ENCODE peak calls at places on chromosome 15, in seven cellular contexts. Q, I, F, Z, G, V and M are unnamed samples.

GRCh38 chr15:61169275-61169903 is 59.7 kb downstream of the RORA start:
- DNase-seq in Z (no peak), I (no peak), Q (no peak), F (no peak), V (no peak), G (no peak), M (no peak)

GRCh38 chr15:44712108-44713005 is 1.0 kb downstream of the B2M start:
- DNase-seq in F (peak; percentile 77), G (peak; percentile 24), I (peak; percentile 35), Q (peak; percentile 88), V (peak; percentile 80), Z (peak; percentile 19), M (peak; percentile 90)

GRCh38 chr15:77981281-77982126 is 96.0 kb downstream of the TBC1D2B start:
- DNase-seq in V (no peak), F (peak; percentile 14), Q (peak; percentile 53), G (no peak), Z (no peak), I (no peak), M (peak; percentile 75)

GRCh38 chr15:56052389-56053045 is 59.1 kb upstream of the NEDD4 start:
- DNase-seq in G (no peak), F (no peak), I (no peak), V (no peak), Q (no peak), Z (peak; percentile 75), M (no peak)

GRCh38 chr15:49589030-49589429 is 31.6 kb downstream of the FAM227B start:
- DNase-seq in V (no peak), I (no peak), Z (no peak), Q (no peak), F (no peak), G (no peak), M (no peak)

GRCh38 chr15:32020158-32020557 is 10.2 kb upstream of the CHRNA7 start:
- DNase-seq in I (no peak), Z (no peak), Q (no peak), F (no peak), V (peak; percentile 18), G (no peak), M (no peak)

GRCh38 chr15:62456011-62456920 is 291.2 kb upstream of the C2CD4B start:
- DNase-seq in I (no peak), F (no peak), V (no peak), G (no peak), Q (peak; percentile 37), Z (no peak), M (no peak)

GRCh38 chr15:52283281-52283680 is 12.3 kb downstream of the MYO5C start:
- DNase-seq in Z (no peak), G (no peak), Q (no peak), F (no peak), V (no peak), I (no peak), M (no peak)

GRCh38 chr15:50066202-50066601 is 52.8 kb downstream of the ATP8B4 start:
- DNase-seq in V (no peak), F (no peak), I (no peak), G (no peak), Q (no peak), Z (peak; percentile 18), M (no peak)

GRCh38 chr15:52466134-52466701 is 62.5 kb downstream of the MYO5A start:
- DNase-seq in Z (no peak), Q (peak; percentile 68), F (no peak), I (no peak), V (peak; percentile 78), G (no peak), M (no peak)

GRCh38 chr15:59018833-59019232 is 31.4 kb downstream of the RNF111 start:
- DNase-seq in Z (no peak), Q (no peak), I (no peak), G (no peak), V (no peak), F (no peak), M (no peak)

GRCh38 chr15:87492321-87492720 is 764.2 kb downstream of the NTRK3 start:
- DNase-seq in Z (no peak), G (no peak), Q (no peak), I (no peak), F (no peak), V (no peak), M (no peak)

GRCh38 chr15:58224068-58224467 is 85.9 kb downstream of the AQP9 start:
- DNase-seq in F (no peak), Q (no peak), Z (no peak), G (no peak), V (no peak), I (no peak), M (no peak)

GRCh38 chr15:77840962-77841361 is 208.2 kb upstream of the LINGO1 start:
- DNase-seq in G (no peak), V (no peak), I (no peak), Q (no peak), F (no peak), Z (peak; percentile 56), M (peak; percentile 24)

GRCh38 chr15:83015361-83015760 is 3.9 kb upstream of the C15orf40 start:
- DNase-seq in Z (no peak), V (no peak), I (no peak), F (no peak), Q (no peak), G (no peak), M (no peak)

GRCh38 chr15:68806220-68807105 is 14.2 kb downstream of the ANP32A start:
- DNase-seq in Z (no peak), G (no peak), F (no peak), I (no peak), Q (peak; percentile 68), V (peak; percentile 5), M (no peak)

GRCh38 chr15:83327041-83327440 is 42.6 kb upstream of the BNC1 start:
- DNase-seq in I (no peak), Q (no peak), V (no peak), F (no peak), Z (no peak), G (no peak), M (no peak)

GRCh38 chr15:101613130-101614000 is 38.8 kb downstream of the TM2D3 start:
- DNase-seq in Q (peak; percentile 85), V (peak; percentile 80), Z (no peak), I (peak; percentile 27), G (peak; percentile 47), F (peak; percentile 68), M (peak; percentile 73)

GRCh38 chr15:77786956-77787355 is 154.2 kb upstream of the LINGO1 start:
- DNase-seq in V (peak; percentile 11), Z (no peak), F (no peak), G (no peak), Q (no peak), I (no peak), M (no peak)

GRCh38 chr15:72237286-72238224 is 6.6 kb upstream of the PKM start:
- DNase-seq in F (peak; percentile 40), I (peak; percentile 51), Q (peak; percentile 86), Z (peak; percentile 97), V (peak; percentile 51), G (no peak), M (peak; percentile 84)

GRCh38 chr15:62927196-62927595 is 115.4 kb upstream of the TPM1 start:
- DNase-seq in G (no peak), Q (no peak), V (no peak), I (no peak), F (no peak), Z (no peak), M (no peak)

GRCh38 chr15:62868507-62868906 is 174.0 kb upstream of the TPM1 start:
- DNase-seq in Z (no peak), I (no peak), V (no peak), G (no peak), F (no peak), Q (peak; percentile 80), M (no peak)

GRCh38 chr15:42736178-42736792 is 643 bp downstream of the CDAN1 start:
- DNase-seq in V (no peak), G (no peak), I (no peak), F (peak; percentile 55), Z (peak; percentile 8), Q (peak; percentile 64), M (no peak)

GRCh38 chr15:41079717-41080116 is 36.4 kb downstream of the INO80 start:
- DNase-seq in Q (no peak), F (no peak), I (no peak), G (no peak), V (no peak), Z (no peak), M (no peak)

GRCh38 chr15:62147149-62148013 is 17.7 kb downstream of the C2CD4B start:
- DNase-seq in I (no peak), Q (no peak), V (no peak), Z (no peak), F (no peak), G (no peak), M (no peak)

DNA sequence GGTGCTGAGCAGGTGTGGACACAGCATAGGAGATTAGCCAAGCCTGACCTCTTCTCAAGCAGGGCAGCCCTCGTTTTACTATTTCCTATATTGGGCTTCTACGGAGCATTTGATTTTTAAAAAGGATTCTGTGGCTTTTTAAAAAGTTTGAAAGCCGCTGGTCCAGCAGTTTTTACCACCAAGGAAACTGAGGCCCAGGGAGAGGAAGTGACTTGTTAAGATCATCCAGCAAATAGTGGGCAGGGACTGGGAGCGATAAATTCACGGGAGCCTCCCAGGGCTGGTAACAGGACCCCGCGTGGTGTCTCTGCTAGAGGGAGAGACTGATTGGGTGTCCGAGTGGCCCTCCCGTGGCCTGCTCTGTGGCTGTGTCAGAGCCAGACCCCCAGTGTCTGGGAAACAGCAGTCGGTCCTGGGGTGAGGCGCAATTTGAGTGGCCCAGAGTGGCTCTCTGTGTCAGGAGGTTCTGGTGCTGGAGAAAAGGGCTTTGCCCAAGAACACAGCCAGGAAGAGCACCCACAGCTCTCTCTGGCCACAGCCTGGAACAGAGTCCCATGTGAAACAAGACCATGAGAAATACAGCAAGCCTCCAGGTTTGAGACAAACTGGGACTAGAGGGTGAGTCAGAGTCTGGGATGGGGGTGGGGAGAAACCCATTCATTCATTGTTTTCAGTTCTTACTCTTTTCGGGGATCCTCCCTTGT is 4.2 kb downstream of the FURIN start:
- DNase-seq in I (no peak), V (no peak), F (no peak), Z (no peak), G (no peak), Q (no peak), M (no peak)
- TF ChIP-seq EP300 in I (no peak), V (no peak), F (no peak), Z (no peak), G (no peak), Q (no peak), M (no peak)

DNA sequence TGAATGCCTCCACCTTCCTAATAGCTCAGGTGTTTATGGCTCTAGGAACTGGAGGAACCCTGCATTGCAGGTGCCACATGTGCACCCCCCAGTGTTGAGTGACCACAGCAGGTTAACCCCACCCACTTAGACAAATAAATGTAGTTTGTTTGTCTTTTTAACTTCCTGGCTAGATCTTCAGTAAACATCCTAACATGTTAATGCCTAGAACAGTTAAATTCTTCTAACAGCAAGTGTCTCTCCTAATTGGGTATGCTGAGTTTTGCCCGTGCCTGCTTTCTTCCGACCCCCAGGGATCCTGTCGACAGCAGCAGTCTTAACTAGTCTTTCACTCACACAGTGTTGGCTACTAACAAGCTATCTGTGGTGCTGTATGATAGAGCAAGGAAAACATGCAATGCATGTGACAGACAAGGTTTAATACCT is 35.5 kb downstream of the SRP14 start:
- DNase-seq in G (no peak), Q (no peak), Z (no peak), I (no peak), F (no peak), V (no peak), M (no peak)
- TF ChIP-seq EP300 in G (no peak), Q (no peak), Z (no peak), I (no peak), F (no peak), V (no peak), M (no peak)

GRCh38 chr15:46297766-46298165 is 662.9 kb downstream of the SQOR start:
- DNase-seq in G (no peak), Q (no peak), Z (no peak), V (no peak), F (no peak), I (no peak), M (no peak)
- TF ChIP-seq EP300 in G (no peak), Q (no peak), Z (no peak), V (no peak), F (no peak), I (no peak), M (no peak)

GRCh38 chr15:46343527-46343926 is 708.7 kb downstream of the SQOR start:
- DNase-seq in Q (no peak), V (no peak), I (no peak), Z (no peak), F (no peak), G (no peak), M (no peak)
- TF ChIP-seq EP300 in Q (no peak), V (no peak), I (no peak), Z (no peak), F (no peak), G (no peak), M (no peak)